ENCODE peak calls at places on chromosomes 7 and 10, in nine cellular contexts. X is H54, B is DMS53, Z is A549, E is DMS153, M is choroid plexus epithelial cell, O is neural progenitor cell, C is AG04450, V is T-helper 9 cell. U is an unnamed sample.

GRCh38 chr10:123294886-123295285 is 140.7 kb downstream of the BUB3 start:
- DNase-seq in X (no peak), B (no peak), Z (no peak), E (no peak), M (no peak), O (no peak), C (no peak), V (no peak), U (no peak)

GRCh38 chr10:77970869-77971803 is 44.6 kb upstream of the DLG5 start:
- DNase-seq in X (peak; percentile 66), B (peak; percentile 63), Z (peak; percentile 49), E (peak; percentile 53), M (peak; percentile 94), O (peak; percentile 56), C (peak; percentile 93), V (no peak), U (no peak)

GRCh38 chr7:102261451-102261850 is 25.2 kb upstream of the SH2B2 start:
- DNase-seq in X (no peak), B (no peak), Z (no peak), E (no peak), M (no peak), O (no peak), C (no peak), V (no peak), U (no peak)

GRCh38 chr10:115049957-115050356 is 43.2 kb upstream of the ATRNL1 start:
- DNase-seq in X (no peak), B (no peak), Z (no peak), E (no peak), M (peak; percentile 79), O (no peak), C (no peak), V (no peak), U (no peak)

GRCh38 chr7:112001089-112001826 is 204.9 kb downstream of the DOCK4 start:
- DNase-seq in X (no peak), B (no peak), Z (peak; percentile 70), E (no peak), M (peak; percentile 95), O (no peak), C (no peak), V (no peak), U (no peak)

GRCh38 chr10:77223532-77224460 is 413.8 kb downstream of the KCNMA1 start:
- DNase-seq in X (peak; percentile 26), B (peak; percentile 20), Z (no peak), E (no peak), M (no peak), O (no peak), C (no peak), V (no peak), U (no peak)

GRCh38 chr7:129421717-129422250 is 12.4 kb upstream of the STRIP2 start:
- DNase-seq in X (no peak), B (no peak), Z (no peak), E (no peak), M (no peak), O (no peak), C (no peak), V (no peak), U (no peak)

GRCh38 chr7:30816291-30817059 is 45.3 kb downstream of the MINDY4 start:
- DNase-seq in X (no peak), B (no peak), Z (no peak), E (no peak), M (no peak), O (no peak), C (no peak), V (no peak), U (no peak)

GRCh38 chr7:133975130-133975529 is 152.0 kb upstream of the LRGUK start:
- DNase-seq in X (no peak), B (no peak), Z (no peak), E (no peak), M (no peak), O (no peak), C (no peak), V (no peak), U (no peak)

GRCh38 chr10:90813592-90814365 is 44.1 kb downstream of the HTR7 start:
- DNase-seq in X (no peak), B (no peak), Z (no peak), E (no peak), M (no peak), O (no peak), C (no peak), V (no peak), U (no peak)

GRCh38 chr10:44874176-44874575 is 37.0 kb upstream of the TMEM72 start:
- DNase-seq in X (no peak), B (no peak), Z (no peak), E (no peak), M (no peak), O (no peak), C (no peak), V (no peak), U (no peak)

GRCh38 chr7:121449304-121449703 is 53.2 kb upstream of the FAM3C start:
- DNase-seq in X (no peak), B (peak; percentile 35), Z (no peak), E (no peak), M (peak; percentile 54), O (no peak), C (no peak), V (no peak), U (no peak)

GRCh38 chr10:35268323-35268722 is 68.0 kb upstream of the CCNY start:
- DNase-seq in X (no peak), B (no peak), Z (no peak), E (no peak), M (no peak), O (no peak), C (no peak), V (no peak), U (no peak)

GRCh38 chr7:22809902-22810642 is 12.6 kb downstream of the TOMM7 start:
- DNase-seq in X (no peak), B (no peak), Z (no peak), E (no peak), M (no peak), O (no peak), C (no peak), V (no peak), U (no peak)

GRCh38 chr7:151520419-151521229 is 929 bp upstream of the RHEB start:
- DNase-seq in X (peak; percentile 51), B (peak; percentile 91), Z (no peak), E (peak; percentile 33), M (no peak), O (no peak), C (no peak), V (peak; percentile 17), U (peak; percentile 24)

GRCh38 chr10:14173706-14174594 is 156.8 kb downstream of the FRMD4A start:
- DNase-seq in X (no peak), B (peak; percentile 72), Z (no peak), E (no peak), M (no peak), O (peak; percentile 78), C (no peak), V (no peak), U (no peak)

GRCh38 chr10:23094786-23095403 is 484 bp upstream of the MSRB2 start:
- DNase-seq in X (no peak), B (no peak), Z (no peak), E (no peak), M (no peak), O (no peak), C (no peak), V (no peak), U (no peak)

GRCh38 chr10:70773461-70773860 is 11.7 kb downstream of the TBATA start:
- DNase-seq in X (no peak), B (no peak), Z (no peak), E (no peak), M (no peak), O (no peak), C (no peak), V (no peak), U (no peak)

GRCh38 chr10:114306116-114306973 is 67.3 kb downstream of the VWA2 start:
- DNase-seq in X (peak; percentile 90), B (peak; percentile 41), Z (peak; percentile 78), E (no peak), M (peak; percentile 93), O (no peak), C (peak; percentile 59), V (no peak), U (no peak)

GRCh38 chr7:84159435-84159834 is 35.2 kb downstream of the SEMA3A start:
- DNase-seq in X (no peak), B (no peak), Z (no peak), E (no peak), M (no peak), O (no peak), C (no peak), V (no peak), U (no peak)

GRCh38 chr7:74269757-74270277 is 15.6 kb upstream of the RFC2 start:
- DNase-seq in X (no peak), B (peak; percentile 92), Z (peak; percentile 70), E (peak; percentile 84), M (peak; percentile 82), O (peak; percentile 67), C (no peak), V (peak; percentile 47), U (peak; percentile 60)

GRCh38 chr10:90326498-90327267 is 531.2 kb downstream of the HTR7 start:
- DNase-seq in X (no peak), B (no peak), Z (no peak), E (no peak), M (peak; percentile 78), O (no peak), C (no peak), V (no peak), U (no peak)

GRCh38 chr7:22607180-22607579 is 107.2 kb upstream of the STEAP1B start:
- DNase-seq in X (no peak), B (no peak), Z (no peak), E (no peak), M (peak; percentile 86), O (no peak), C (no peak), V (no peak), U (no peak)

GRCh38 chr10:108791794-108792474 is 1131.4 kb downstream of the XPNPEP1 start:
- DNase-seq in X (no peak), B (no peak), Z (no peak), E (no peak), M (no peak), O (no peak), C (no peak), V (no peak), U (no peak)

GRCh38 chr7:70797109-70797514 is 334.8 kb upstream of the GALNT17 start:
- DNase-seq in X (no peak), B (no peak), Z (no peak), E (no peak), M (no peak), O (no peak), C (no peak), V (no peak), U (no peak)

GRCh38 chr10:132115736-132116135 is 50.0 kb downstream of the JAKMIP3 start:
- DNase-seq in X (no peak), B (no peak), Z (no peak), E (no peak), M (peak; percentile 31), O (no peak), C (no peak), V (no peak), U (no peak)

GRCh38 chr7:147570390-147570789 is 1020.2 kb upstream of the C7orf33 start:
- DNase-seq in X (no peak), B (no peak), Z (no peak), E (no peak), M (no peak), O (no peak), C (no peak), V (no peak), U (no peak)

GRCh38 chr10:97450828-97451227 is 4.9 kb downstream of the ZDHHC16 start:
- DNase-seq in X (no peak), B (no peak), Z (no peak), E (no peak), M (no peak), O (no peak), C (no peak), V (no peak), U (no peak)

GRCh38 chr10:97356318-97356914 is 21.9 kb upstream of the FRAT2 start:
- DNase-seq in X (no peak), B (no peak), Z (no peak), E (no peak), M (no peak), O (no peak), C (no peak), V (no peak), U (no peak)

GRCh38 chr7:27080844-27081423 is 14.9 kb downstream of the HOXA1 start:
- DNase-seq in X (peak; percentile 87), B (peak; percentile 26), Z (no peak), E (no peak), M (no peak), O (no peak), C (no peak), V (no peak), U (no peak)

GRCh38 chr7:91504919-91505318 is 240.7 kb downstream of the FZD1 start:
- DNase-seq in X (no peak), B (peak; percentile 50), Z (no peak), E (peak; percentile 13), M (no peak), O (no peak), C (no peak), V (no peak), U (no peak)

U was measured in effector CD4-positive, alpha-beta T cell.